ENCODE peak calls at places on chromosomes 13 and 19, in four cellular contexts. G is GM12878, M is HL-60, Z is K562. F is an unnamed sample.

GRCh38 chr19:33810821-33811220 is 14.2 kb downstream of the KCTD15 start:
- DNase-seq in G (no peak), M (no peak), Z (no peak), F (no peak)

GRCh38 chr19:14089662-14090508 is 666 bp downstream of the SAMD1 start:
- DNase-seq in G (no peak), M (peak), Z (peak), F (peak)

GRCh38 chr19:3003046-3003445 is 25.7 kb downstream of the TLE6 start:
- DNase-seq in G (no peak), M (no peak), Z (no peak), F (no peak)

GRCh38 chr13:99992912-99993311 is 11.3 kb downstream of the ZIC2 start:
- DNase-seq in G (no peak), M (no peak), Z (no peak), F (no peak)

GRCh38 chr19:38250821-38251563 is 5.2 kb downstream of the PPP1R14A start:
- DNase-seq in G (no peak), M (no peak), Z (no peak), F (no peak)

GRCh38 chr13:37409756-37410155 is 188.8 kb downstream of the POSTN start:
- DNase-seq in G (no peak), M (no peak), Z (no peak), F (no peak)

GRCh38 chr13:94305463-94305862 is 174.0 kb downstream of the DCT start:
- DNase-seq in G (no peak), M (no peak), Z (no peak), F (no peak)

GRCh38 chr13:100269837-100270236 is 180.9 kb downstream of the PCCA start:
- DNase-seq in G (no peak), M (no peak), Z (no peak), F (no peak)

GRCh38 chr13:23966691-23967615 is 69.7 kb upstream of the C1QTNF9B start:
- DNase-seq in G (peak), M (no peak), Z (no peak), F (no peak)

GRCh38 chr13:39804332-39805231 is 149.1 kb downstream of the COG6 start:
- DNase-seq in G (no peak), M (no peak), Z (no peak), F (no peak)

GRCh38 chr13:67152123-67152522 is 78.0 kb downstream of the PCDH9 start:
- DNase-seq in G (no peak), M (no peak), Z (no peak), F (no peak)

GRCh38 chr13:36447501-36447900 is 15.2 kb downstream of the CCNA1 start:
- DNase-seq in G (no peak), M (no peak), Z (no peak), F (no peak)

GRCh38 chr19:29622191-29623070 is 16.3 kb downstream of the POP4 start:
- DNase-seq in G (no peak), M (no peak), Z (no peak), F (no peak)

GRCh38 chr19:38952395-38953165 is 21.8 kb downstream of the MRPS12 start:
- DNase-seq in G (no peak), M (peak), Z (peak), F (peak)

GRCh38 chr13:110616103-110617101 is 1.1 kb downstream of the NAXD start:
- DNase-seq in G (no peak), M (peak), Z (peak), F (no peak)

GRCh38 chr19:48627211-48627864 is 8.0 kb downstream of the SPHK2 start:
- DNase-seq in G (no peak), M (no peak), Z (no peak), F (no peak)

GRCh38 chr13:70541451-70541850 is 433.2 kb upstream of the KLHL1 start:
- DNase-seq in G (no peak), M (no peak), Z (no peak), F (no peak)

GRCh38 chr13:50594276-50594970 is 249.1 kb downstream of the DLEU7 start:
- DNase-seq in G (peak), M (peak), Z (no peak), F (peak)

GRCh38 chr13:107210216-107211010 is 642.5 kb upstream of the ARGLU1 start:
- DNase-seq in G (no peak), M (no peak), Z (no peak), F (no peak)

GRCh38 chr13:75145926-75146325 is 336.0 kb downstream of the TBC1D4 start:
- DNase-seq in G (no peak), M (no peak), Z (no peak), F (no peak)

GRCh38 chr13:57629821-57630235 is 1.7 kb upstream of the PCDH17 start:
- DNase-seq in G (no peak), M (no peak), Z (no peak), F (no peak)

GRCh38 chr13:63307239-63307638 is 1891.6 kb upstream of the PCDH20 start:
- DNase-seq in G (no peak), M (peak), Z (no peak), F (no peak)

GRCh38 chr13:42894765-42895181 is 97.3 kb downstream of the EPSTI1 start:
- DNase-seq in G (no peak), M (no peak), Z (no peak), F (no peak)

GRCh38 chr13:70856706-70857105 is 748.5 kb upstream of the KLHL1 start:
- DNase-seq in G (no peak), M (peak), Z (no peak), F (no peak)

GRCh38 chr13:46683879-46684278 is 113.1 kb downstream of the ESD start:
- DNase-seq in G (no peak), M (no peak), Z (no peak), F (no peak)

GRCh38 chr13:46682015-46682414 is 114.9 kb downstream of the ESD start:
- DNase-seq in G (no peak), M (no peak), Z (no peak), F (no peak)

GRCh38 chr13:46686171-46686570 is 110.8 kb downstream of the ESD start:
- DNase-seq in G (no peak), M (no peak), Z (no peak), F (no peak)

GRCh38 chr13:46685006-46685730 is 111.8 kb downstream of the ESD start:
- DNase-seq in G (no peak), M (no peak), Z (no peak), F (no peak)

DNA sequence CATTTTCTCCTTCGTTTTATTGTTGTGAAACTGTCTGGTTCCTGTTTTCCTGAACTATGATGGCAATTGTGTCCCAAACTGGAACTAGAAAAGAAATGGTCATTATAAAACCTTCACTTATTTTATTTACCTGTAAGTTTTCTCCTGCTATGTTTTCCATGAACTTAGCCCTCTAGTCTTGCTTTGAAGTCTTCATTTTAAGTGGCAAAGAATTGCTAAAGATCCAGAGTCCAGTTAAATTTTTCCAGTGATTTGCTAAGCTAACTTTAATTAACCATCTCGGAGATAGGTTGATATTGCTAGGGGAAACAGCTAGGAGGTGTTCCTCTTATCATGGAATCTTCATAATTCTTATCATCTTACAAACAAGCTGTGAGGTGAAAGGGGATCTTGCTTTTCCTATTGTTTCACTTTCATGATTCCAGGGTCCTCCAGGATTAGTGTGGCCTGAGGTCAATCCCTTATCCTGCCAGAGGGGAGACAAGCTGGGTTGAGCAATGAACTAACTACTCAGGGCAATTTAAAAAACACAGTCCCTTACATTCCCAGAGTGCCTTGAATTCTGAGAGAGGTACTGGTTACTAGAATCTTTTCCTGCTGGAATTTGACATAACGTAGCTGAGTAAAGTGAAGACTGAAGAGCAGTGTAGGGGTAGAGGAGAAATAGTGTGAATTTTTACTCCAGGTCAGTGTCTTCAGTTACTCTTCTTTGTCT is 112.5 kb downstream of the ESD start:
- DNase-seq in G (no peak), M (no peak), Z (no peak), F (no peak)
- TF ChIP-seq SPI1 in G (no peak), M (no peak), Z (no peak), F (peak)

GRCh38 chr19:55473201-55473600 is 3.2 kb upstream of the ZNF628 start:
- DNase-seq in G (no peak), M (no peak), Z (no peak), F (no peak)

GRCh38 chr19:55471266-55471665 is 5.2 kb upstream of the ZNF628 start:
- DNase-seq in G (no peak), M (no peak), Z (no peak), F (no peak)

GRCh38 chr19:55472463-55472862 is 4.0 kb upstream of the ZNF628 start:
- DNase-seq in G (no peak), M (no peak), Z (no peak), F (no peak)

GRCh38 chr19:55474269-55475265 is 1.9 kb upstream of the ZNF628 start:
- DNase-seq in G (no peak), M (no peak), Z (no peak), F (no peak)

GRCh38 chr19:55473613-55474012 is 2.8 kb upstream of the ZNF628 start:
- DNase-seq in G (no peak), M (no peak), Z (no peak), F (no peak)
- TF ChIP-seq SPI1 in G (no peak), M (no peak), Z (no peak), F (no peak)

DNA sequence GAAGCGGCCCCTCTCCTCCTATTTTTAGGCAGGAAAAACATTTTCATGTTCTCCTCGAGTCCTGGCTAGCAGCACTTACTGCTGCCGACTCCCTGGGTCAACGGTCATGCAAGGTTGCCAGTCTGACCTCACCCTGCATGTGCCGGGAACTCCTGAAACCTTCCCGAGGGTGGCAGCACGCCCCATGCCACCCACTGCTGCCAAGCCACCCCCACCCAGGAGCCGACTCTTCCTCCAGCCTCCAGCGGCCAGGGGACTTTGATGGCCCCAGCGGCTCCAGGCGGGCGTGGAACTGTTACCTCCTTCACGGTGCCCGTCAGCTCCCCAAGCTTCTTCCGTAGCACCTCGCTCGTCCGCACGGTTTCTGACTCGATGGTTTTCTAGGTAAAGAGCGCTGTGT is 8.7 kb downstream of the TIMM44 start:
- DNase-seq in G (no peak), M (no peak), Z (no peak), F (no peak)
- TF ChIP-seq SPI1 in G (no peak), M (no peak), Z (no peak), F (no peak)

GRCh38 chr13:103308700-103309099 is 242.5 kb upstream of the SLC10A2 start:
- DNase-seq in G (no peak), M (no peak), Z (no peak), F (no peak)

GRCh38 chr13:103299079-103299478 is 232.9 kb upstream of the SLC10A2 start:
- DNase-seq in G (no peak), M (no peak), Z (no peak), F (no peak)

DNA sequence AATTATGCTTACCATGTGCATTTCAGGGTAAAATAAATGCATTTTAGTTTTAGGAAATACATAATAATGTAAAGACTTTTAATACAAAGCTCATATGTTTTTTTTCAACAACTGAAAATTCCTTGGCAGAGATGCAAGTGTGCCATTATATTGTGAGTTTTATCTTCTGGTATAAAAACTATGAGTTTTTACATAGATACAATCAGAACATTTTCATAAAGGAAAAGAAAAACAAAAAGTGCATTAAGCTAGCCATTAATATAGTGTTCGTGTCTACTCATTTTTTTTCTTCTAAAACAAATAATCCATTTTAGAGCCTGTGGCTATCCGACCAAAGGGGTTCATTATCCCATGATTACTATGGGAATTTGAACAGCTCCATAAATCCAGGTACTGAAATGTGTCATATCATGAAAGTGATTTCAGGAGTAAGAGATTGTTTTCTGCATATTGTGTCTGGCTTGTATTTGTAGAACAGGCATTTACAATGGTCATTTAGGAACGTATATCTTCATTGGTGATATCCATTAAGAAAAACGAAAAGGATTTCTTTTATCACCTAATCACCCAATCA is 236.9 kb upstream of the SLC10A2 start:
- DNase-seq in G (no peak), M (no peak), Z (no peak), F (no peak)
- TF ChIP-seq SPI1 in G (no peak), M (no peak), Z (no peak), F (no peak)

GRCh38 chr19:54448037-54448773 is 794 bp upstream of the LENG8 start:
- DNase-seq in G (no peak), M (peak), Z (peak), F (no peak)
- TF ChIP-seq SPI1 in G (no peak), M (no peak), Z (peak), F (no peak)

GRCh38 chr13:97125051-97125809 is 96.9 kb upstream of the MBNL2 start:
- DNase-seq in G (peak), M (no peak), Z (peak), F (no peak)

GRCh38 chr13:97122381-97122996 is 99.6 kb upstream of the MBNL2 start:
- DNase-seq in G (no peak), M (no peak), Z (no peak), F (no peak)

GRCh38 chr13:97124237-97124636 is 97.9 kb upstream of the MBNL2 start:
- DNase-seq in G (no peak), M (no peak), Z (no peak), F (no peak)

GRCh38 chr13:97127842-97128241 is 94.3 kb upstream of the MBNL2 start:
- DNase-seq in G (no peak), M (no peak), Z (no peak), F (no peak)

GRCh38 chr13:97125810-97126738 is 96.1 kb upstream of the MBNL2 start:
- DNase-seq in G (peak), M (no peak), Z (no peak), F (no peak)
- TF ChIP-seq SPI1 in G (no peak), M (no peak), Z (no peak), F (no peak)

GRCh38 chr19:58374200-58374599 is 6.6 kb downstream of the ZNF837 start:
- DNase-seq in G (no peak), M (no peak), Z (no peak), F (no peak)
- TF ChIP-seq SPI1 in G (no peak), M (no peak), Z (no peak), F (no peak)